ENCODE peak calls at places on chromosomes 1 and 21, in five cellular contexts. F is EH, X is CMK, O is kidney, L is SK-N-MC. C is an unnamed sample.

GRCh38 chr1:108051625-108052382 is 86.8 kb upstream of the VAV3 start:
- DNase-seq in F (no peak), X (no peak), O (no peak), L (no peak), C (no peak)

GRCh38 chr1:244826712-244827111 is 8.7 kb upstream of the COX20 start:
- DNase-seq in F (peak), X (no peak), O (no peak), L (no peak), C (no peak)

GRCh38 chr1:221851341-221851740 is 109.5 kb upstream of the DUSP10 start:
- DNase-seq in F (peak), X (no peak), O (no peak), L (no peak), C (no peak)

GRCh38 chr1:93740601-93741031 is 59.0 kb upstream of the BCAR3 start:
- DNase-seq in F (peak), X (no peak), O (no peak), L (no peak), C (no peak)

GRCh38 chr1:214902636-214903320 is 179.8 kb upstream of the KCNK2 start:
- DNase-seq in F (peak), X (no peak), O (no peak), L (no peak), C (no peak)

GRCh38 chr21:14901482-14901958 is 163.3 kb downstream of the NRIP1 start:
- DNase-seq in F (peak), X (no peak), O (no peak), L (no peak), C (no peak)

GRCh38 chr1:27517907-27518718 is 28.1 kb upstream of the WASF2 start:
- DNase-seq in F (no peak), X (no peak), O (no peak), L (no peak), C (no peak)

GRCh38 chr1:209926045-209926444 is 12.0 kb upstream of the SYT14 start:
- DNase-seq in F (peak), X (no peak), O (no peak), L (peak), C (no peak)

GRCh38 chr1:48916121-48917069 is 139.7 kb upstream of the BEND5 start:
- DNase-seq in F (peak), X (no peak), O (no peak), L (no peak), C (no peak)

GRCh38 chr1:111768023-111768422 is 12.3 kb downstream of the DDX20 start:
- DNase-seq in F (no peak), X (no peak), O (no peak), L (no peak), C (no peak)

GRCh38 chr1:164725401-164725800 is 166.4 kb downstream of the PBX1 start:
- DNase-seq in F (peak), X (no peak), O (no peak), L (peak), C (no peak)

GRCh38 chr21:39685991-39686390 is 59.0 kb upstream of the IGSF5 start:
- DNase-seq in F (no peak), X (no peak), O (no peak), L (no peak), C (no peak)

GRCh38 chr1:1594602-1594981 is 5.3 kb downstream of the FNDC10 start:
- DNase-seq in F (no peak), X (no peak), O (no peak), L (no peak), C (no peak)

GRCh38 chr1:205444300-205444930 is 11.4 kb downstream of the BLACAT1 start:
- DNase-seq in F (no peak), X (no peak), O (no peak), L (no peak), C (no peak)

GRCh38 chr1:221392453-221392852 is 349.4 kb downstream of the DUSP10 start:
- DNase-seq in F (peak), X (no peak), O (no peak), L (no peak), C (no peak)